ENCODE peak calls at places on chromosomes 16 and 17, in eight cellular contexts. K is brain microvascular endothelial cell; C is fibroblast of villous mesenchyme; G is GM13976; Y is gastrocnemius medialis; A is mucosa of descending colon; O is AG10803; N is CD8-positive, alpha-beta T cell. B is an unnamed sample.

GRCh38 chr16:5917436-5917835 is 819.8 kb upstream of the EEF2KMT start:
- DNase-seq in K (no peak), C (no peak), G (no peak), Y (no peak), A (no peak), O (no peak), N (no peak), B (no peak)

GRCh38 chr16:67296422-67296821 is 17.1 kb downstream of the PLEKHG4 start:
- DNase-seq in K (peak), C (peak), G (no peak), Y (no peak), A (no peak), O (peak), N (no peak), B (no peak)

GRCh38 chr17:6752068-6752909 is 3.6 kb upstream of the XAF1 start:
- DNase-seq in K (peak), C (peak), G (no peak), Y (peak), A (no peak), O (peak), N (no peak), B (no peak)

GRCh38 chr17:17874478-17874877 is 37.7 kb upstream of the SREBF1 start:
- DNase-seq in K (peak), C (peak), G (no peak), Y (no peak), A (no peak), O (peak), N (no peak), B (no peak)

GRCh38 chr16:31356566-31357323 is 1.8 kb downstream of the ITGAX start:
- DNase-seq in K (no peak), C (no peak), G (no peak), Y (no peak), A (no peak), O (no peak), N (no peak), B (no peak)

GRCh38 chr16:15986261-15986660 is 36.8 kb downstream of the ABCC1 start:
- DNase-seq in K (no peak), C (no peak), G (no peak), Y (no peak), A (no peak), O (no peak), N (no peak), B (no peak)

GRCh38 chr16:88961031-88961430 is 16.0 kb downstream of the CBFA2T3 start:
- DNase-seq in K (no peak), C (no peak), G (no peak), Y (no peak), A (no peak), O (no peak), N (no peak), B (no peak)

GRCh38 chr17:82272495-82273326 is 789 bp downstream of the CSNK1D start:
- DNase-seq in K (no peak), C (peak), G (peak), Y (no peak), A (peak), O (no peak), N (peak), B (peak)

GRCh38 chr17:18156171-18156975 is 27.3 kb upstream of the ALKBH5 start:
- DNase-seq in K (no peak), C (no peak), G (no peak), Y (no peak), A (no peak), O (no peak), N (no peak), B (no peak)

GRCh38 chr16:56450275-56450889 is 750 bp downstream of the NUDT21 start:
- DNase-seq in K (no peak), C (no peak), G (no peak), Y (no peak), A (no peak), O (peak), N (no peak), B (peak)

GRCh38 chr16:22233050-22233405 is 26.9 kb downstream of the EEF2K start:
- DNase-seq in K (no peak), C (no peak), G (no peak), Y (no peak), A (no peak), O (no peak), N (no peak), B (no peak)

GRCh38 chr16:48284772-48285409 is 37.6 kb upstream of the ABCC11 start:
- DNase-seq in K (no peak), C (no peak), G (peak), Y (no peak), A (no peak), O (no peak), N (no peak), B (peak)

GRCh38 chr17:44210342-44211192 is 8.9 kb downstream of the UBTF start:
- DNase-seq in K (peak), C (peak), G (peak), Y (peak), A (peak), O (peak), N (peak), B (peak)

GRCh38 chr16:69626256-69626655 is 60.5 kb downstream of the NFAT5 start:
- DNase-seq in K (peak), C (peak), G (no peak), Y (no peak), A (no peak), O (peak), N (no peak), B (no peak)

GRCh38 chr17:6667516-6667915 is 16.0 kb downstream of the C17orf100 start:
- DNase-seq in K (no peak), C (no peak), G (peak), Y (no peak), A (no peak), O (no peak), N (no peak), B (no peak)

GRCh38 chr17:35749560-35750412 is 3.3 kb downstream of the GAS2L2 start:
- DNase-seq in K (no peak), C (peak), G (no peak), Y (no peak), A (no peak), O (peak), N (no peak), B (no peak)

GRCh38 chr16:66070140-66070887 is 296.2 kb upstream of the CDH5 start:
- DNase-seq in K (no peak), C (peak), G (no peak), Y (peak), A (peak), O (peak), N (no peak), B (no peak)

GRCh38 chr17:29107933-29108805 is 65.2 kb downstream of the PIPOX start:
- DNase-seq in K (no peak), C (no peak), G (no peak), Y (peak), A (no peak), O (no peak), N (no peak), B (no peak)

GRCh38 chr16:68126395-68126794 is 41.2 kb downstream of the NFATC3 start:
- DNase-seq in K (no peak), C (no peak), G (peak), Y (no peak), A (no peak), O (no peak), N (no peak), B (peak)

GRCh38 chr17:82603981-82604448 is 44.2 kb downstream of the WDR45B start:
- DNase-seq in K (peak), C (no peak), G (no peak), Y (peak), A (peak), O (no peak), N (no peak), B (peak)

GRCh38 chr17:12020595-12021590 is at the start of gene MAP2K4:
- DNase-seq in K (peak), C (peak), G (peak), Y (peak), A (peak), O (peak), N (peak), B (peak)

GRCh38 chr16:70769761-70770160 is 31.2 kb downstream of the VAC14 start:
- DNase-seq in K (no peak), C (no peak), G (no peak), Y (no peak), A (no peak), O (no peak), N (no peak), B (no peak)

GRCh38 chr16:70769131-70769530 is 31.8 kb downstream of the VAC14 start:
- DNase-seq in K (no peak), C (no peak), G (no peak), Y (no peak), A (no peak), O (no peak), N (no peak), B (no peak)

GRCh38 chr16:70767377-70768204 is 33.4 kb downstream of the VAC14 start:
- DNase-seq in K (no peak), C (peak), G (no peak), Y (no peak), A (no peak), O (peak), N (no peak), B (no peak)

GRCh38 chr16:70766176-70766575 is 34.8 kb downstream of the VAC14 start:
- DNase-seq in K (no peak), C (no peak), G (no peak), Y (no peak), A (no peak), O (no peak), N (no peak), B (no peak)

DNA sequence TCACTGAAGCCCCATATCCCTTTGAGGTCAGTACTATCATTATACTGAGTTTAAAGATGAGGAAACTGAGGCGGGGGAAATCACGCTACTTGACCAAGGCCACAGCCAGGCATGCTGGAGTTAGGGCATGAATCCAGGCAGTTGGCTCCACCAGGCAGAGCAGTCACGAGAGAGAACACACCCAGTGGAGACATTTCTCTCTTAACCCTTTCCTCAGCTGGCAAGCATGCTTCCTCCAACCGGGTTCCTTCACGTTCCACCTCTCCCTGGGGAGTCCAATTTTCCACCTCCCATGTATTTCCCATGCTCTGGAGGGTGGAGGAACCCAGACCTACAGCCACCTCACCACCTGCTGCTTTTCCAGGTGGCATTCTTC is 32.8 kb downstream of the VAC14 start:
- DNase-seq in K (no peak), C (no peak), G (no peak), Y (no peak), A (no peak), O (peak), N (no peak), B (no peak)
- TF ChIP-seq CTCF in K (no peak), C (no peak), G (no peak), Y (no peak), A (no peak), O (no peak), N (no peak), B (no peak)

DNA sequence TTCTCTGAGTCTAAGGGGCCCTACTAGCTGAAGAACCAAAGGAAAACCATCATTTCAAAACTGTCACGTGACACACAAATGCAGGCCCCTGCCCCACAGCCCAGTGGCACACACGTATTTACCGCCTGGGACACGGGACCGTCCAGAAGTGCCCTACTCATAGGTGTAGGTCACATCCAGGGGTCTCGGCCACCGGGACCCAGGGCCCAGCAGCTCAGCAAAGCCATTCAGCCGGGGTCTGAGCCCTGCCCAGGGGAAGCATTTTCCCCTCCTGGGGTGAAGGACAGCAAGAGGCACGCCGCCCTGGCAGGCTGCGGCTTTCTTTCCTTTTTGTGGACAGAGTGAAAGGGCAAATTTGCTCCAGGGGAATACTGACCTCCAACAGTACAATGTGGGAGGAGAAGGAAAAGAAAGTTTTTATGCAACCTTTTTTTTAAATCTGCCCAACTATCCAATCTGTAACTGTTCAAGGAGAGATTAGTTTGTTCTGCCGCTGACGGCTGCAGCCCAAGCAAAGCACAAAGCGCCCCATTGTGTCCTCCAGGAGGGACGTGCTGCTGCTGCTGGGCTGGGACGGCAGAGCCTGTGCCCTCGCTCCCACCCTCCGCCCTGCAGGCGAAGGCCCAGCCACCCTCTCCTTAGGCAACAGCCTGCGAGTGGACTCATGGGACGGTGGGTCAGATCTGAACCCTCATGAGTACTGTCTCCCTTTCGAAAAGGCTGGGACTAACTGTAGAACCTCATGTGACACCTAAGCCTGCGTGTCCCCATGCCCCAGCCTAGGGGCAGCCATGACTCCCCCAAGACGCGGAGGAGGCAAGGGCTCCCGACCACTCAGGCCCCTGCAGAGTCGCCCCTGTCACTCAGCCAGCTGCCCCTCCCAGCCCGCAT is 21.3 kb downstream of the SLC7A5 start:
- DNase-seq in K (no peak), C (no peak), G (no peak), Y (no peak), A (no peak), O (no peak), N (no peak), B (no peak)
- TF ChIP-seq CTCF in K (no peak), C (no peak), G (no peak), Y (no peak), A (no peak), O (no peak), N (no peak), B (no peak)

GRCh38 chr17:50426814-50427787 is 1.1 kb downstream of the ACSF2 start:
- DNase-seq in K (peak), C (peak), G (peak), Y (peak), A (peak), O (peak), N (no peak), B (peak)
- TF ChIP-seq CTCF in K (peak), C (peak), G (peak), Y (no peak), A (no peak), O (peak), N (no peak), B (peak)

DNA sequence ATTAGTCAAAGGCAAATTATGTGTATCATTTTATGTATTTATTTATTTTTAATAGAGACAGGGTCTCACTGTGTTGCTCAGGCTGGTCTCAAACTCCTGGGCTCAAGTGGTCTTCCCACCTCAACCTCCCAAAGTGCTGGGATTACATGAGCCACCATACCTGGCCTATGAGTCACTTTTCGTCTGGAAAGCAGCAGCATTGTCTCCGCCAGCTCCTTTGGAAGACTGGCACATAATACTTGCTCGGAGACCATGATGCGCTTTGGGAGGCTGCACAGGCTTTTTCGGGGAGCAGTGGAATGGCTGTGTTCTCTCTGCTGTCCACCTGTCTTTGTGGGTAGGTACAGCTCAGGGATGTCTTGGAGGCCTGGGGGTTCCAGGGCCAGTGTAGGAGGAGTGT is 102.2 kb downstream of the AATF start:
- DNase-seq in K (no peak), C (no peak), G (no peak), Y (no peak), A (no peak), O (no peak), N (no peak), B (no peak)
- TF ChIP-seq CTCF in K (no peak), C (no peak), G (no peak), Y (no peak), A (no peak), O (no peak), N (no peak), B (no peak)

DNA sequence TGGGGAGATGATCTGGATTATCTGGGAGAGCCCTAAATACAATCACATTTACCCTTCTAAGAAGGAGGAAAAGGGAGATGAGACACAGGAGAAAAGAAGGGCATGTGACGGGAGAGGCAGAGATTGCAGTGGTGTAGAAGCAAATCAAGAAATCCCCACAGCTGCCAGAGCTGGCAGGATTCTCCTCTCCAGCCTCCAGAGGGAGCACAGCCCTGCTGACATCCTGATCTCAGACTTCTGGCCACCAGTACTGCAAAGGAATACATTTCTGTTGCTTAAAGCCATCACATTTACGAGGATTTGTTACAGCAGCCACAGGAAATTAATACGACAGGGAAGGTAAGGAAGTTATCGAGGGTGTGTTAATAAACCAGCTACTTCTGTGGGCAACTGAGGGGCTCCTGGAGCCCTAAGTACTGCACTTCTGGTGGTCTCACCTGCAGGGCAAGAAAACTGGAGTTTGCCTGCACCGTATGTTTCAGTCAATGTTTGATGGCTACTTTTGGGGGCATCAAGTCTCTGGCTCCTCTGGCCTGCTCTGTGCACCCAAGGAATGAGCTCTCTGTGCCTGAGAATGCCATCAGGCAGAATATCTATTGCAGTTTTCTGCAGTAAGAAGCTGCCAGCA is 22.9 kb upstream of the CDH13 start:
- DNase-seq in K (peak), C (peak), G (no peak), Y (peak), A (peak), O (peak), N (no peak), B (no peak)
- TF ChIP-seq CTCF in K (peak), C (peak), G (peak), Y (peak), A (peak), O (peak), N (no peak), B (peak)

DNA sequence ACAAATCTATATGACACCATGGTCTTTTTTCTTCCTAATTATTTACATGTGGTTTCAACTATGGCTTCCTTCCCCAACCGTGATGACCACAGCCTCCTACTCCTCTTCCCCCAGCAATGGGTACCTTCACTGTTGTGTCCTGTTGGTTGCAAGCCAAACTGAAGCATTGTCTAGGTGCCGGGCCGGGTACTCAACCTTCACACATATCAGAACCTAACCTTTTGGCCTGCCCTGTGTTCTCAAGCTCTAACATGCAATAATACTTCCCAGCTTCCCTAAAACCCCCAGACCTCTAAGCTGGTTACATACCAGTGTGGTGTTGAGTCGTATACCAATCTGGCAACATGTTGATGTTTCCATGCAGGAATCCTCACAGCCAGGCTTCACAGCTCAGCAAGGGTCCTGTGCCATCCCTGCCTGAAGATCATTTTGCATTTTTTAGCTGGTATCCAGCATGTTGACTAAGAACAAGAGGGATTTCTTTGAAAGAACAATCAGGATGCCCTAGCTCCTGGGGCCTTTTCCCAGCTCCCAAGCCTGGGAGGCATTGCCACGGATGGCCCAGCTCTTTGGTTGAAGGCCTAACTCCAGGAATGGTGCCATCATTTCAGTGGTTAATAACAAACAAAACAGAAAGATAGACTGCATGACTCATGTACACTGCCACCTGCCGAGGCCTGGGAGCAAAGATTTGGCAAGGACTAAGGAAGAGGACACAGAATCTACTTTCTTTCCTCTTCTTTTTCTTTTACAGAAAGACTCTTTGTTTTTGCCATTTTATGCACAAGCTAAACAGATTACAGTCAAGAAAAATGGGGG is 373.7 kb upstream of the SALL1 start:
- DNase-seq in K (peak), C (peak), G (no peak), Y (no peak), A (no peak), O (peak), N (no peak), B (no peak)
- TF ChIP-seq CTCF in K (peak), C (no peak), G (no peak), Y (no peak), A (no peak), O (peak), N (no peak), B (no peak)

DNA sequence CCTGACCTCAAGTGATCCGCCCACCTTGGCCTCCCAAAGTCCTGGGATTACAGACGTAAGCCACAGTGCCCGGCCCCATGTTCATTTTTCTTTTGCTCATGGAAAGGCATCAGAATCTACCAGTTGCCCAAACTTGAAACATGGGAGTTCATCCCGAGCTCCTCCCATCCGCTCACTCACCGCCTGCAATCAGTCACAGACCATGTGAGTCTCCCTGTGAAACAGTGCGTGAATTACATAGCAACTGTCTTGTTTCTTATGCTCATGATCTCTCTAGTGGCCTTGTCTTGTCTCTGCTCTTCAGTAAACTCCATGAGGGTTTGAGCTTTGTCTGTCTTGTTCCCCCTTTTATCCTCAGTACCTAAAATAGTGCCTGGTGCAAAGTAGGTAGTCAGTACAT is 52.1 kb upstream of the TNRC6A start:
- DNase-seq in K (no peak), C (no peak), G (no peak), Y (no peak), A (no peak), O (no peak), N (no peak), B (no peak)
- TF ChIP-seq CTCF in K (no peak), C (no peak), G (no peak), Y (no peak), A (no peak), O (no peak), N (no peak), B (no peak)

B was measured in GM13977.